ENCODE peak calls at places on chromosomes 3 and 15, in eight cellular contexts. J is chondrocyte, G is Peyer's patch, H is LNCaP clone FGC, X is B cell, U is right atrium auricular region, K is colonic mucosa, Q is bronchial epithelial cell. I is an unnamed sample.

GRCh38 chr15:101610628-101611000 is 41.6 kb downstream of the TM2D3 start:
- DNase-seq in J (no peak), G (no peak), H (no peak), X (no peak), U (no peak), K (no peak), Q (no peak), I (no peak)

GRCh38 chr3:12993623-12994356 is 79.4 kb downstream of the IQSEC1 start:
- DNase-seq in J (no peak), G (no peak), H (no peak), X (no peak), U (no peak), K (peak; percentile 32), Q (no peak), I (no peak)

GRCh38 chr3:184693011-184693975 is 18.6 kb downstream of the MAGEF1 start:
- DNase-seq in J (no peak), G (no peak), H (no peak), X (peak; percentile 26), U (no peak), K (no peak), Q (no peak), I (no peak)

GRCh38 chr15:69941931-69942471 is 155.7 kb downstream of the TLE3 start:
- DNase-seq in J (no peak), G (no peak), H (no peak), X (no peak), U (no peak), K (no peak), Q (no peak), I (no peak)

GRCh38 chr3:115834068-115834467 is 210.8 kb downstream of the GAP43 start:
- DNase-seq in J (no peak), G (no peak), H (no peak), X (no peak), U (no peak), K (no peak), Q (peak; percentile 79), I (peak; percentile 78)

GRCh38 chr3:98765721-98766120 is 2.6 kb downstream of the ST3GAL6 start:
- DNase-seq in J (no peak), G (no peak), H (no peak), X (no peak), U (no peak), K (no peak), Q (no peak), I (no peak)

GRCh38 chr3:14991148-14991742 is 43.9 kb downstream of the NR2C2 start:
- DNase-seq in J (no peak), G (no peak), H (no peak), X (no peak), U (no peak), K (no peak), Q (no peak), I (no peak)

GRCh38 chr3:148642616-148643015 is 55.1 kb upstream of the AGTR1 start:
- DNase-seq in J (no peak), G (no peak), H (no peak), X (no peak), U (no peak), K (no peak), Q (peak; percentile 39), I (no peak)

GRCh38 chr3:13042932-13043275 is 30.3 kb downstream of the IQSEC1 start:
- DNase-seq in J (no peak), G (no peak), H (no peak), X (no peak), U (no peak), K (no peak), Q (no peak), I (no peak)

GRCh38 chr3:111819912-111820311 is 39.2 kb upstream of the PHLDB2 start:
- DNase-seq in J (no peak), G (no peak), H (no peak), X (no peak), U (no peak), K (no peak), Q (no peak), I (no peak)

GRCh38 chr3:127546970-127547733 is 43.4 kb downstream of the TPRA1 start:
- DNase-seq in J (peak; percentile 64), G (no peak), H (no peak), X (no peak), U (no peak), K (peak; percentile 22), Q (no peak), I (no peak)

GRCh38 chr15:101169457-101170071 is 82.3 kb downstream of the CHSY1 start:
- DNase-seq in J (no peak), G (no peak), H (no peak), X (no peak), U (no peak), K (no peak), Q (no peak), I (no peak)

GRCh38 chr3:64299206-64299605 is 73.9 kb upstream of the PRICKLE2 start:
- DNase-seq in J (no peak), G (no peak), H (no peak), X (no peak), U (no peak), K (no peak), Q (no peak), I (no peak)

GRCh38 chr15:70503798-70504304 is 259.5 kb downstream of the UACA start:
- DNase-seq in J (peak; percentile 72), G (no peak), H (no peak), X (no peak), U (no peak), K (no peak), Q (no peak), I (no peak)

GRCh38 chr15:63037996-63038720 is 4.4 kb upstream of the TPM1 start:
- DNase-seq in J (no peak), G (no peak), H (no peak), X (no peak), U (no peak), K (no peak), Q (peak; percentile 97), I (no peak)

GRCh38 chr3:131218196-131218595 is 163.4 kb upstream of the NUDT16 start:
- DNase-seq in J (no peak), G (no peak), H (no peak), X (no peak), U (no peak), K (no peak), Q (peak; percentile 47), I (no peak)

GRCh38 chr3:46297658-46298423 is 55.6 kb downstream of the CCR3 start:
- DNase-seq in J (no peak), G (peak; percentile 43), H (no peak), X (no peak), U (no peak), K (no peak), Q (peak; percentile 66), I (no peak)

GRCh38 chr3:157199841-157200240 is 39.9 kb upstream of the CCNL1 start:
- DNase-seq in J (no peak), G (no peak), H (no peak), X (no peak), U (no peak), K (no peak), Q (no peak), I (no peak)

GRCh38 chr3:72786668-72787067 is 61.6 kb downstream of the SHQ1 start:
- DNase-seq in J (no peak), G (no peak), H (no peak), X (no peak), U (no peak), K (no peak), Q (no peak), I (no peak)

GRCh38 chr3:128372707-128373533 is 93.8 kb downstream of the DNAJB8 start:
- DNase-seq in J (no peak), G (no peak), H (no peak), X (no peak), U (no peak), K (no peak), Q (no peak), I (no peak)

GRCh38 chr3:48564022-48564421 is 441 bp upstream of the UCN2 start:
- DNase-seq in J (no peak), G (no peak), H (no peak), X (no peak), U (peak; percentile 64), K (peak; percentile 32), Q (peak; percentile 56), I (no peak)

GRCh38 chr15:66067687-66068086 is 185.9 kb downstream of the MEGF11 start:
- DNase-seq in J (no peak), G (no peak), H (no peak), X (no peak), U (no peak), K (no peak), Q (no peak), I (no peak)

DNA sequence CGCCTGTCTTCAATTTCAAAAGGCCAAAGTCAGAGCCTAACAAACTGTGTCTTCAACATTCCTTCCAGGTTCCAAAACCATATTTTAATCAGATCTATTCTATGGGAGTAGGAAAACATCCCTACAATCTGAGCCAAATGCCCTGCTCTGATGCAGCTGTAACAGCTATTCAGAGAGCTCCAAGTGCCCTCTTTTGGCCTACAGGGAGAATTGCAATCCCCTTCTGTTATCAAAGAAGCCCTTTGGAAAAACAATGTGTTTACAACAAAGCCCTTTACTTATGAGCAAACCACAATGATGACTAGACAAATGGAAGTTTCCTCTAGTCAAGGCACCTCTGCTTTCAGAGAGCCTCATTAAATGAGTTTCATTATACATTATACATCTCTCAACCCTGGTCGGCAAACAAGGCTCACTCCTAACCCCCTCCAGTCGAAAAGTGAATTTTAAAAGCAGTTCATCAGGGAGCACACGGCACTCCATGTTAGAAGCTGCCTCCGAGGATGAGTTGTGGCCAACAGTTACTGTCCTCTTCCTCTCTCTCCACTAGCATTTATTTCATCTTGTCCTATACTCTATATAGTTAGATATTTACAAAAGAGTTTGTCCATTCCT is 42.6 kb upstream of the TMCO5A start:
- DNase-seq in J (no peak), G (no peak), H (no peak), X (no peak), U (no peak), K (no peak), Q (peak; percentile 52), I (no peak)
- TF ChIP-seq CTCF in J (peak; percentile 89), G (peak; percentile 70), H (peak; percentile 75), X (peak; percentile 67), U (peak; percentile 73), K (peak; percentile 57), Q (peak; percentile 84), I (peak; percentile 81)

GRCh38 chr15:36062357-36062756 is 516.4 kb upstream of the DPH6 start:
- DNase-seq in J (no peak), G (no peak), H (no peak), X (no peak), U (no peak), K (no peak), Q (no peak), I (no peak)
- TF ChIP-seq CTCF in J (no peak), G (no peak), H (no peak), X (no peak), U (no peak), K (no peak), Q (no peak), I (no peak)

DNA sequence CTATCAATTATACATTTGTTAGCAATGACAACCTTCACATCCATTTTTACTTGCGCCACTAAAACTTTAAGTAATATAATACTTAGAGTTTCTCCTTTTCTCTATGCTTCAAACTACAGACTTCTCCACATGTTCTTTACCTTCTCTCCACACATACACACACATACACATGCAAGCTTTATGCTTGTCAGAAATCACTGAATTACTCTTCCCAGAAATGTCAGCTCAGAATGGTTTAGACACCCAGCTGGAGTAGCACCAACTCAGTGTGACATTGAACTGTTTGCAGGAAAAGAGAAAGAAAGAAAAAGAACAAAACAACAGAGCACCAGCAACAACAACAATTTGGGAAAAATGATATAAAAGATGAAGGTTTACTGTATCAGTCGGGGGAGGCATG is 20.9 kb downstream of the CBLB start:
- DNase-seq in J (no peak), G (no peak), H (no peak), X (no peak), U (no peak), K (no peak), Q (no peak), I (no peak)
- TF ChIP-seq CTCF in J (no peak), G (no peak), H (no peak), X (no peak), U (no peak), K (no peak), Q (no peak), I (no peak)

GRCh38 chr15:96321422-96322391 is 8.8 kb upstream of the NR2F2 start:
- DNase-seq in J (no peak), G (no peak), H (no peak), X (no peak), U (peak; percentile 62), K (peak; percentile 19), Q (no peak), I (no peak)
- TF ChIP-seq CTCF in J (peak; percentile 31), G (no peak), H (no peak), X (no peak), U (peak; percentile 51), K (no peak), Q (no peak), I (peak; percentile 10)

I was measured in AG04449.